ENCODE peak calls at places on chromosomes 6 and 20, in five cellular contexts. Q is AG09319, B is MCF 10A, K is foreskin fibroblast, V is fibroblast of the aortic adventitia. O is an unnamed sample.

GRCh38 chr20:20130399-20130798 is 78.1 kb downstream of the CFAP61 start:
- DNase-seq in Q (no peak), K (no peak), B (peak), V (peak), O (no peak)

GRCh38 chr6:111750753-111751684 is 122.2 kb downstream of the FYN start:
- DNase-seq in B (no peak), Q (no peak), V (peak), K (no peak), O (no peak)

GRCh38 chr6:75170666-75171065 is 35.2 kb downstream of the COL12A1 start:
- DNase-seq in K (no peak), B (no peak), Q (no peak), V (no peak), O (no peak)

GRCh38 chr6:168908887-168909286 is 344.8 kb downstream of the THBS2 start:
- DNase-seq in B (peak), K (peak), V (peak), Q (peak), O (no peak)

GRCh38 chr20:21719592-21720214 is 14.2 kb downstream of the PAX1 start:
- DNase-seq in V (peak), K (peak), Q (peak), B (peak), O (no peak)

GRCh38 chr20:64139200-64140081 is 24.8 kb upstream of the MYT1 start:
- DNase-seq in B (no peak), V (no peak), Q (no peak), K (no peak), O (no peak)

GRCh38 chr20:46713957-46714834 is 4.7 kb downstream of the SLC2A10 start:
- DNase-seq in Q (no peak), V (no peak), B (no peak), K (no peak), O (no peak)

GRCh38 chr6:160293844-160294243 is 35.2 kb upstream of the SLC22A2 start:
- DNase-seq in B (no peak), V (peak), Q (no peak), K (no peak), O (no peak)

GRCh38 chr6:117463762-117464665 is 18.5 kb upstream of the DCBLD1 start:
- DNase-seq in V (peak), Q (no peak), B (peak), K (peak), O (no peak)

GRCh38 chr6:53928641-53929339 is 134.0 kb downstream of the LRRC1 start:
- DNase-seq in B (peak), K (peak), V (peak), Q (no peak), O (no peak)

GRCh38 chr20:18224968-18225568 is 63.3 kb upstream of the ZNF133 start:
- DNase-seq in B (peak), V (peak), Q (peak), K (peak), O (no peak)

GRCh38 chr6:165890404-165890735 is 227.3 kb upstream of the PDE10A start:
- DNase-seq in Q (no peak), K (no peak), B (no peak), V (no peak), O (no peak)
- TF ChIP-seq CTCF in Q (no peak), K (no peak), B (no peak), V (no peak), O (no peak)

DNA sequence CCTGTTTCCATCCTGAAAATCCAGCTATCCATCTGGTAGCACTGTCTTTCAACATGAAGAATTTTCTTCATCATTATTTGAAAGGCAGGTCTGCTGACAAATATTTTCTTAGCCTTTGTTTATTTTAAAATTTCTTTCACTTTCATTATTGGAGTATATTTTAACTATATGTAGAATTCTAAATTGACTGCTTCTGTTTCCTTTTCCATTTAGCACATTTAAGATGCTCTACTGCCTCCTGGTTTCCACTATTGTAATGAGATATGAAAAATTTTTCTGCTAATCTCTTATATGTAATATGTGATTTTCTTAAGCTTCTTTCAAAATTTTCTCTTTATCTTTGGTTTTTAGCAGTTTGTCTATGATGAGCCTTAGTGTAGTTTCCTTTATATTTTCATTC is 97.3 kb downstream of the TBC1D32 start:
- DNase-seq in B (no peak), V (peak), Q (no peak), K (no peak), O (no peak)
- TF ChIP-seq CTCF in B (no peak), V (peak), Q (no peak), K (no peak), O (peak)

DNA sequence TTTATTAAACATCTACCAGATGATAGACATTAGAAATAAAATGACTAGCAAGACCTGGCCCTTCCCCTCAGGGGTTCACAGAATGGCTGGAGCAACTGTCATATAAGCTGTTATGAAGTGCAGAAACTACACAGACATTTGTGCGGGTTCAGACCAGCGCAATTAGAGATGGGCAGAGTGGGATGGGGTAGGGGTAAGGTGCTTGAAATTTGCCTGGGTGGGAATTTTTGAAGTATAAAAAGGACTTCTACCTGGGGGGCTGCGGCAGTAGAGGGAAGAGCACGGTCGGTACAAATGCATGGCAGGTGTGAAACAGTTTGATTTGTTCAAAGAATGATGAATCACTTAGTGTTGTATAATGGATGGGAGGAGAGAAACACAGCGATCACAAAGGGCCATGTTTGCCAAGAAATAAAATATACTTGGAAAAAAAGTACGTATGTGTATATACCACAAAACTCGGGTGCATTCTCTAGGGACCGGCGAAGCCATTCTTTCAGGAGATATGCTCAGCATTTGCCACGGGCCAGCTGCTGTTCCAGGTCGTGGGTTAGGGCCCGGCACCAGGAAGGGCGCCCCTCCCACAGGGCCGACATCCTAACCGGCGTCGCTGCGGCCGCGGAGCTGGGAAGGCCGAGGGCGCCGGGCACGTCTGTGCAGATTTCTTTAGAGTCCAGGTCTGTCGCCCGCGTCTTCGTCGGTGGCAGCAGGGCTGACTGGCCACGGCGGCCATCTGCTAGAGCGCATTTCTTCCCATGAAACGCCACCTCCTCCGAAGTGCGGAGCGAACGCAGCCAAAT is 809 bp upstream of the NOL7 start:
- DNase-seq in V (peak), B (peak), K (peak), Q (no peak), O (no peak)
- TF ChIP-seq CTCF in V (no peak), B (no peak), K (no peak), Q (no peak), O (no peak)

GRCh38 chr20:59087829-59088433 is 45.3 kb upstream of the PRELID3B start:
- DNase-seq in V (peak), B (peak), K (peak), Q (peak), O (no peak)
- TF ChIP-seq CTCF in V (peak), B (peak), K (peak), Q (peak), O (peak)

O was measured in chondrocyte.